ENCODE peak calls at places on chromosomes 13 and 19, in six cellular contexts. A is psoas muscle; K is IMR-90; M is tibial nerve; H is PC-9; L is CD8-positive, alpha-beta T cell. W is an unnamed sample. For H3K4me1, the result is how much of the 10 kb centered on the place peaks cover.

GRCh38 chr13:89862011-89862690 is 1485.3 kb upstream of the MIR17HG start:
- DNase-seq in A (no peak), L (no peak), H (no peak), K (no peak), M (no peak), W (no peak)

GRCh38 chr13:49669735-49670309 is 21.5 kb downstream of the EBPL start:
- DNase-seq in H (peak), K (peak), L (no peak), A (peak), M (no peak), W (no peak)

GRCh38 chr13:51843529-51843928 is 1.4 kb downstream of the TMEM272 start:
- DNase-seq in L (no peak), K (no peak), M (no peak), H (no peak), A (no peak), W (no peak)

GRCh38 chr19:3171894-3172679 is 6.5 kb upstream of the S1PR4 start:
- DNase-seq in A (no peak), H (no peak), K (no peak), L (no peak), M (no peak), W (no peak)

GRCh38 chr13:73991384-73991783 is 142.8 kb downstream of the KLF12 start:
- DNase-seq in A (no peak), H (no peak), K (no peak), M (no peak), L (no peak), W (no peak)

GRCh38 chr19:34851277-34851804 is 75.4 kb upstream of the ZNF30 start:
- DNase-seq in A (no peak), K (no peak), M (no peak), H (no peak), L (no peak), W (no peak)

GRCh38 chr19:57357406-57357805 is 5.9 kb upstream of the TRAPPC2B start:
- DNase-seq in H (no peak), A (no peak), K (no peak), L (no peak), M (no peak), W (no peak)

GRCh38 chr19:15640904-15641597 is 354 bp downstream of the CYP4F3 start:
- DNase-seq in H (no peak), M (no peak), K (no peak), A (no peak), L (no peak), W (peak)

GRCh38 chr19:5095568-5095850 is 126.6 kb downstream of the KDM4B start:
- DNase-seq in H (no peak), K (no peak), M (no peak), L (no peak), A (no peak), W (no peak)

GRCh38 chr13:37526710-37527446 is 71.7 kb downstream of the POSTN start:
- DNase-seq in K (no peak), L (no peak), H (no peak), M (no peak), A (no peak), W (no peak)

DNA sequence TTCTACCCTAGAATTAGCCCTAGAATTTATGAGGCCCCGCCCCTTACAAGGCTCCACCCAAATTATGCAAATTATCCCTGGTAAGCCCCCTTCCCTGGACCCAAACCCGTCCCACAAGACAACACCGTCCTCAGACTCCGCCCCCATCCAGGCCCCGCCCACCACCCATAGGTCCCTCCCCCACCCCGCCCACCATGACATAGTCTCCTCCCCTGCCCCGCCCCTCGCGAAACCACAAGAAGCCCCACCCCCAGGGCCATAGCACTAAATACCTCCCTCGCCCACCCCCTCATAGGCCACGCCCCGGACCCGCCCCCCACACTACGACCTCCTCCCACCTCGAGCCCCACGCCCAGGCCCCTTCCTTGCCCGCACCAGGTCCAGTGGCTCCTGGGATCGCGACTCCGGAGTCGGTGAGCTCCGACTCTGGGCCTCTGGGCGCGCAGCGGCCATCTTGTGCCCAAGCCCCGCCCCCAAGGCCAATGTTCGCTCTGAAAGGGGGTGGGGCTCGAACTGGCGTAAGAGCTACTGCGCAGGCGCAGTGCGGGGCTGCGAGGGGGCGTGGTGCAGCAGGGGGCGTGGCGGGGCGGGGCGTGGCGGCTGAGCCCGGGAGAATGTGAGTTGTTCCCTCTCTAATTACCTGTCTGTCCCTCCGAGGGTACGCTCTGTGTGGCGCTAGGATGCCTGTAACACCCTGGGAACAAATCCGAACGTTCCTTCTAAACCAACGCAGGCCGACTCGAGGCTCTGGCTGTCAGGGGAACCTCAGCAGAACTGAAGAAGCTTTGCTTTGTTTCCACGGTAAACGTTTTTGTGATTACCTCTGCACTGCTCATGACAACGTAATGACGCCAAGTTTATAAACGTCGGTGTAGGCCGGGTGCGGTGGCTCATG is at the start of gene ZNF784:
- DNase-seq in M (peak), K (peak), L (peak), H (peak), A (peak), W (peak)
- TF ChIP-seq CTCF in M (no peak), K (no peak), L (no peak), H (no peak), A (no peak), W (no peak)

GRCh38 chr19:38673030-38673429 is 25.6 kb downstream of the ACTN4 start:
- DNase-seq in M (no peak), A (peak), L (no peak), H (no peak), K (no peak), W (no peak)

GRCh38 chr19:38667552-38668205 is 20.2 kb downstream of the ACTN4 start:
- DNase-seq in A (peak), L (no peak), M (no peak), H (no peak), K (peak), W (no peak)

GRCh38 chr19:38671654-38672053 is 24.2 kb downstream of the ACTN4 start:
- DNase-seq in L (no peak), K (no peak), M (no peak), H (no peak), A (peak), W (no peak)

GRCh38 chr19:38669532-38669931 is 22.1 kb downstream of the ACTN4 start:
- DNase-seq in L (no peak), H (no peak), M (no peak), A (peak), K (no peak), W (peak)

DNA sequence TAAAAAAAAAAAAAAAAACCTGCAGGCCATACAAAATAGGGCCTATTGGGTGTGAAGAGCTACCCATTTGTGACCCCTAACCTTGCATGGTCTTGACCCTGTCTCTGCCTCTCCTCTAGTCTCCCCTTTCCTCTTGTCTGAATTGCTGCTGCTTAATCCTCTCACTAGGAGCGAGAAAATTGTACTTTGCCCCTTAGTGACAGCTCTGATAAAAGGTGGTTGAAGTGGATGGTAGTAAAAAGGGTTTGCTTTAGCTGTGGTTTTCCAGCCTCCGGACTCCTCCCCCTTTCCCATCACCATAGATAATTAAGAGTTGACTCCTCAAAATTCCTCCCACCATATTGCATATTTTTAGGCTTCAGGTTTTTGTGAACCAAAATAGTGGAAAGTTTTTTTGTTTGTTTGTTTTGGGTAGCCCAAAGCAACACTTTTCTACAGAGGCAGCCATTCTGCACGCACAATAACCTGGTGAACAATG is 23.5 kb downstream of the ACTN4 start:
- DNase-seq in H (no peak), M (no peak), K (no peak), A (no peak), L (no peak), W (no peak)
- H3K4me1 ChIP-seq in H (under half), M (under half), K (half or more), A (half or more), L (under half), W (half or more)

DNA sequence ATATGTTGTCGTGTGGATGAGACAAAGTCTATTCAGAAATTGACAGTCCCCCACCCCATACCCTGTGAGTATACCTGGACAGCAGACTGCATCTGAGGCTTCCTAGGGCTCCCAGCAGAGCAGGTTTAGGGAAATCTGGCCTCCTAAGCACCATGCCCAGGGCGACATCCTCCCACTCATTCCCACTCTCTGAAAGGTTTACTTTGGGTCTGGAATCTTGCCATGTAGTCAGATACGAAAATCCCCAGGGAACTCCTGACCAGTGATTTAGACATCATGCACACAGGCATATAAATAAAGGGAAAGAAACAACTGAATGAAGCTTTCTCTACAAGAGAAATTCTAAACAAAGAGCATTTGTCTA is 717 bp upstream of the NALCN start:
- DNase-seq in H (peak), K (peak), M (no peak), A (no peak), L (no peak), W (no peak)
- H3K4me3 ChIP-seq in H (peak), K (peak), M (no peak), A (peak), L (no peak), W (no peak)

GRCh38 chr19:6551091-6551490 is 20.3 kb downstream of the TNFSF9 start:
- DNase-seq in A (no peak), L (no peak), K (no peak), M (no peak), H (no peak), W (no peak)

GRCh38 chr19:6556480-6556879 is 25.7 kb downstream of the TNFSF9 start:
- DNase-seq in M (no peak), L (no peak), H (no peak), K (no peak), A (no peak), W (no peak)

GRCh38 chr19:6551607-6552450 is 21.0 kb downstream of the TNFSF9 start:
- DNase-seq in L (peak), H (no peak), A (peak), K (no peak), M (no peak), W (no peak)

DNA sequence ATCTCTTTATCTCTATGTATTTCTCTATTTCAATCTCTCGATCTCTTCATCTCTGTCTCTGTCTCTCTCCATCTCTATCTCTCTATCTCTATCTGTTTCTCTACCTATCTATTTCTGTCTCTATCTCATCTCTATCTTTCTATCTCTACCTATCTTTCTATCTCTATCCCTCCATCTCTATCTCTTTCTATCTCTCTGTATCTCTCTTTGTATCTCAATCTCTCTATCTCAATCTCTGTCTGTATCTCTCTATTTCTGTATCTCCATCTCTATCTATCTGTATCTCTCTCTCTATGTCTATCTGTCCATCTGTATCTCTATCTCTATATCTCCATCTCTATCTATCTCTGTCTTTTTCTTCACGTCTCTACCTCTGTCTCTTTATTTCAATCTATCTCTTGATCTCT is 25.2 kb downstream of the TNFSF9 start:
- DNase-seq in M (no peak), A (no peak), K (no peak), L (no peak), H (no peak), W (no peak)
- TF ChIP-seq CTCF in M (no peak), A (no peak), K (no peak), L (peak), H (no peak), W (no peak)

GRCh38 chr13:48235814-48236135 is 2.8 kb downstream of the ITM2B start:
- DNase-seq in M (no peak), K (no peak), L (no peak), H (no peak), A (no peak), W (no peak)
- H3K4me1 ChIP-seq in M (under half), K (under half), L (half or more), H (under half), A (under half), W (under half)

GRCh38 chr19:49809155-49809986 is 3.7 kb downstream of the FUZ start:
- DNase-seq in A (peak), M (no peak), H (peak), K (no peak), L (peak), W (peak)

GRCh38 chr19:49808762-49809154 is 4.3 kb downstream of the FUZ start:
- DNase-seq in K (peak), M (peak), H (peak), A (peak), L (peak), W (peak)

GRCh38 chr19:49806613-49806946 is 6.5 kb downstream of the FUZ start:
- DNase-seq in M (no peak), K (no peak), A (no peak), H (no peak), L (no peak), W (no peak)

GRCh38 chr19:49807174-49807830 is 5.8 kb downstream of the FUZ start:
- DNase-seq in A (no peak), M (no peak), K (no peak), H (no peak), L (no peak), W (no peak)

DNA sequence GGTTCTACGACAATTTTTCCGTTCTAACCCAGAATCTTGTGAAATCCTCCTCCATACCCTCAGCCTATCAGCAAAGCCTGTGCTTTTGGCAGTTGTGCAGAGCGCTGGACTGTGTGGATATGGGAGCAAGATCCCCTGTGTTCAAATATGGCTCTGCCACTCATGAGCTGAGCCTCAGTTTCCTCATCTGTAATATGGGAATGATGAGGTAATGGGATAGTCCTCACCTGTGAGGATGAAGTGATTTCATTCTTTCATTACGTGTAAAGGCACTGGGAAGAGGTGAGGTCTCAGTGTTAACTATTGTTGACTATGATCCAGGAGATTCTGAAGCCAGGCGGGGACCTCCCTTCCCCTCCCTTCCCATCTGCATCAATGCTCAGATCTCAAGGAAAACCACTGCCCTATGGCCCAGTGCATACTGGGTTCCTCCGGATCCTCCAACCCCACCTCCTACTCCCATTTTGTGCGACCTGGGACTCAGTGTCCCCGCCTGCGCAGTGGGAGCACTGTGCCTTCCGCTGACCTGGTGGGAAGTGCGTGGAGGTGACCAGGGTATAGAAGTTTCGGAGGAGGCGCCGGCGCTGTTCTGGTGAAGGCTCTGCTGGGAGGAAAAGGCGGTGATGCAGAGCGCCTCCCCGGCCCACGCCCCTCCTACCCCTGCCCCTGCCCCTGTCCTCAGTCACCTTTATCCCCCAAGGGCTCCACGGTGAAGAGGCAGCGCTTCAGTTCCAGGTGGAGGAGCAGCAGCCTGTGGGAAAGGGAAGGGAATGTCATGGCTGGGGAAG is 5.0 kb downstream of the FUZ start:
- DNase-seq in A (no peak), K (no peak), H (no peak), M (no peak), L (no peak), W (peak)
- H3K4me3 ChIP-seq in A (peak), K (no peak), H (peak), M (peak), L (no peak), W (no peak)

GRCh38 chr19:12676928-12677327 is 4.8 kb downstream of the DHPS start:
- DNase-seq in H (no peak), L (no peak), A (no peak), K (no peak), M (no peak), W (no peak)

GRCh38 chr19:12680034-12680433 is 1.6 kb downstream of the DHPS start:
- DNase-seq in H (no peak), M (no peak), A (no peak), L (no peak), K (no peak), W (no peak)

GRCh38 chr19:12685831-12686230 is 2.0 kb upstream of the GNG14 start:
- DNase-seq in L (no peak), K (no peak), M (no peak), A (no peak), H (no peak), W (no peak)

GRCh38 chr19:12676384-12676792 is 5.3 kb downstream of the DHPS start:
- DNase-seq in A (peak), L (peak), M (peak), K (peak), H (peak), W (peak)

GRCh38 chr19:12681074-12681987 is at the start of gene DHPS:
- DNase-seq in A (peak), L (peak), H (peak), K (peak), M (peak), W (peak)
- TF ChIP-seq CTCF in A (no peak), L (no peak), H (peak), K (no peak), M (no peak), W (no peak)

GRCh38 chr19:17125728-17126677 is 50.4 kb downstream of the MYO9B start:
- DNase-seq in M (no peak), L (peak), K (peak), A (peak), H (no peak), W (peak)
- H3K4me1 ChIP-seq in M (under half), L (half or more), K (under half), A (under half), H (under half), W (under half)

W was measured in mucosa of descending colon.